ENCODE peak calls at places on chromosome 4, in four cellular contexts. I is HepG2, N is K562, Y is endothelial cell of umbilical vein. J is an unnamed sample.

GRCh38 chr4:40046311-40046980 is 10.2 kb upstream of the N4BP2 start:
- DNase-seq in I (peak), N (peak), Y (peak), J (no peak)

GRCh38 chr4:8267077-8267476 is 2.5 kb upstream of the HTRA3 start:
- DNase-seq in I (peak), N (peak), Y (peak), J (peak)

GRCh38 chr4:101669138-101669831 is 121.2 kb upstream of the BANK1 start:
- DNase-seq in I (no peak), N (no peak), Y (no peak), J (no peak)

GRCh38 chr4:8320386-8320750 is 50.8 kb downstream of the HTRA3 start:
- DNase-seq in I (peak), N (peak), Y (no peak), J (peak)

GRCh38 chr4:107130157-107130556 is 94.0 kb upstream of the DKK2 start:
- DNase-seq in I (no peak), N (no peak), Y (peak), J (no peak)

GRCh38 chr4:124202106-124202505 is 510.4 kb downstream of the ANKRD50 start:
- DNase-seq in I (no peak), N (no peak), Y (no peak), J (no peak)

GRCh38 chr4:106584590-106584989 is 216.0 kb upstream of the GIMD1 start:
- DNase-seq in I (no peak), N (no peak), Y (no peak), J (no peak)

GRCh38 chr4:39609454-39609911 is 29.2 kb downstream of the SMIM14 start:
- DNase-seq in I (peak), N (no peak), Y (no peak), J (peak)

GRCh38 chr4:173518419-173519102 is 11.5 kb downstream of the HAND2 start:
- DNase-seq in I (no peak), N (no peak), Y (no peak), J (no peak)

GRCh38 chr4:26791346-26791745 is 69.3 kb upstream of the STIM2 start:
- DNase-seq in I (no peak), N (no peak), Y (no peak), J (no peak)

GRCh38 chr4:160129439-160129838 is 1026.6 kb downstream of the RAPGEF2 start:
- DNase-seq in I (no peak), N (no peak), Y (no peak), J (no peak)

GRCh38 chr4:26029512-26030131 is 115.6 kb downstream of the SMIM20 start:
- DNase-seq in I (no peak), N (no peak), Y (no peak), J (no peak)

GRCh38 chr4:4395849-4396627 is 9.1 kb downstream of the NSG1 start:
- DNase-seq in I (peak), N (peak), Y (no peak), J (peak)

GRCh38 chr4:7434766-7435150 is at the start of gene PSAPL1:
- DNase-seq in I (peak), N (peak), Y (no peak), J (peak)

GRCh38 chr4:88489100-88489761 is 32.3 kb downstream of the HERC5 start:
- DNase-seq in I (no peak), N (no peak), Y (no peak), J (no peak)

GRCh38 chr4:148881860-148882643 is 439.8 kb upstream of the NR3C2 start:
- DNase-seq in I (no peak), N (no peak), Y (no peak), J (no peak)
- TF ChIP-seq POLR2A in I (no peak), N (no peak), Y (no peak), J (no peak)

GRCh38 chr4:99998062-99998880 is 48.2 kb upstream of the H2AZ1 start:
- DNase-seq in I (peak), N (peak), Y (peak), J (peak)
- TF ChIP-seq CTCF in I (peak), N (peak), Y (no peak), J (no peak)

DNA sequence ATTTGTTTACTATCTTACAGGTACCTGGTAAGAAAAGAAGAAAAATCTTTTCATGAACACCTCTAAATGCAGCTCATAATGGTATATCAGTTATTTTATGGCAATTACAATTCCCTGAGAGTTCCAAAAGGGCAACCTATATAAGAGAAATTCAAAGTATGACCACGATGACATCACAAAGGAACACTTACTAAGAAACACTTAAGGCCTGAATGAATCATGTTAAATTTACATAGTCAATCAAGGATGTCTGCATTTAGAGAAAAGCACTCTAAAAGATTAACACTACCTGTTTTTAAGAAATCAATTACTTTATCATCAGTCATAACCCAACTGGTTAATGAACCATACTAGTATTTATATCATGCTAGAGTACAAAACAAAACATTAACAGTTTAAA is 63.9 kb downstream of the LCORL start:
- DNase-seq in I (no peak), N (no peak), Y (no peak), J (no peak)
- TF ChIP-seq MYC in I (no peak), N (no peak), Y (no peak), J (no peak)

GRCh38 chr4:145934434-145935047 is 4.1 kb downstream of the ZNF827 start:
- DNase-seq in I (no peak), N (no peak), Y (no peak), J (no peak)

GRCh38 chr4:145933134-145933533 is 5.5 kb downstream of the ZNF827 start:
- DNase-seq in I (no peak), N (no peak), Y (no peak), J (no peak)

GRCh38 chr4:145936142-145937020 is 2.2 kb downstream of the ZNF827 start:
- DNase-seq in I (peak), N (peak), Y (peak), J (peak)

GRCh38 chr4:145937021-145937861 is 1.4 kb downstream of the ZNF827 start:
- DNase-seq in I (no peak), N (no peak), Y (peak), J (peak)

DNA sequence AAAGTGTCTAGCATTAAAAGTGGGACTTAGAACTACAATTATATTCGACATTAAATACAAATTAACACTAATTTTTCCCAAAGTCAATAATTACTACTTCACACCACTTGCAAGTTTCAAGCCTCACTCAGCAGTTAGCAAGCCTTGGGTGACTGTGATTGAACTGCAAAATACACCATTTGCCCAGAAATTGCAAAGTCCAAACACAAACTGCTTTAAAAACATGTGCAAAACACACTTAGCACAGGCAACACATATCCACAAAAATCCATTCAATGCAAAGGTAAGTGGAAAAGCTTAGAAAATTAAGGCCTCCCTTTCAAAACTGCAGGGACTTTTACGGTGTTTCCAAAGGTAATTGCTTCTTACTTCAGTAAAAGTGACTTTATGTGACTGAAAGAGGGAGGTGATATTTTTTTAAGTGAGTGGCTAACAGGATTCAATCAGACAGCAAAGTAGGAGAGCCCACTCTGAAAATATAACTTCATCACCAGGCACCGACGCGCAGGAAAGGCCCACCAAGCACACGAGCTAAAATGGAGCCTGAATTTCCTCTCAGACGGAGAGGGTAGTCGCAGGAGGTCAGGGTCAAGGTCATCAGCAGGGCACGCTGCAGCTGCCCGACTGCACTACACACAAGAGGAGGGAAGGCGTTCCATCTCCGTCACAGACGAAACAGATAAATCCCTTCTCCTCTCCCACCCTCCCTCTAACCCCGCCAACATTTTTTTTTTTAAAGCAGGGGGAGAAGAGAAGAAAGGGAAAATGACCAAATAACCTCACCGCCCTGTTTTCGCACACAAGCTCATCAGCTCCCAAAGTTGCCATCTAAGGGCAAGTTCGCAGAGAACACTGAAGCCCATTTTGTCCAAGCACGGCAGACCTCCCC is 3.1 kb downstream of the ZNF827 start:
- DNase-seq in I (peak), N (peak), Y (peak), J (no peak)
- TF ChIP-seq POLR2A in I (peak), N (no peak), Y (no peak), J (no peak)

DNA sequence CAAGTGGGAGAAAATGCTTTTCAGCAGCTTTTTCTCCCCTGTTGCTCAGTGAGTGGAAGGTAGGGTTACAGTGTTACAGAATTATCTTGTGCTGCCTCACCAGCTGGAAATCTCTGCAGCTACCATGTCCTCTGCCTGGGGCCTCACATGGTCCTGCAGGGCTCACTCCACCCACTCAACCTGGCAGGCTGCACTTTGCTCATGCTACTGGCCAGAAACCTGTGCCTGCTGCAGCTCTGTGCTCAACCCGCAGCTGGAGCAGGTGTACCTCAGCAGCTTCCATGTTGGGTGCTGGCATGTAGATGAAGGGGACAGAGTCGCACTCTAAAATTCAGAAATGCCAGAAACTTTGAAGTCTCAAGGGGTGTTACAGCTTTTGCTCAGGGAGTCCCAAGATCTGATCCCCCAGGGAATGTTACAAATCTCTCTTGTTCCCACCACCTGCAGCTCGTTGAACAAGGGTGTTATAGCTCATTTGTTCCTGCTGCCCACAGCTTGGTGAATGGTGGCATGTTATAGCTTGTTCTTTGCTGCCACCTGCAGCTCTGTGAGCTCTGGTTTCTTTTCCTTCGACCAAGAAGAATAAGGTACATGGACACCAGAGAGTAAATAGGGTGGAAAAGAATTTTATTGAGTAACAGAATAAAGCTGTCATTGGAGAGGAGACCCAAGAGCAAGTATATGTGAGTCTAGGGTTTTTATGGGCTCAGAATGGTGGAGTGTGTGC is 845.8 kb downstream of the TECRL start:
- DNase-seq in I (no peak), N (no peak), Y (no peak), J (peak)
- TF ChIP-seq CTCF in I (peak), N (no peak), Y (no peak), J (peak)